ENCODE peak calls at places on chromosomes 13 and 19, in seven cellular contexts. One of them, this sample, is unnamed.

GRCh38 chr19:38183227-38183914 is 40.7 kb downstream of the DPF1 start:
- DNase-seq in right cardiac atrium: peak; percentile 81
- DNase-seq in small intestine: no peak
- DNase-seq in OCI-LY7: no peak
- DNase-seq in HS-5: no peak
- DNase-seq in heart right ventricle: peak; percentile 65
- DNase-seq in mesothelial cell of epicardium: peak; percentile 47
- DNase-seq in this sample: no peak

GRCh38 chr19:41327499-41328156 is 17.7 kb downstream of the CCDC97 start:
- DNase-seq in right cardiac atrium: peak; percentile 91
- DNase-seq in small intestine: peak; percentile 80
- DNase-seq in OCI-LY7: peak; percentile 80
- DNase-seq in HS-5: no peak
- DNase-seq in heart right ventricle: peak; percentile 79
- DNase-seq in mesothelial cell of epicardium: no peak
- DNase-seq in this sample: peak; percentile 89

GRCh38 chr13:79782541-79783216 is 301.7 kb downstream of the NDFIP2 start:
- DNase-seq in right cardiac atrium: peak; percentile 84
- DNase-seq in small intestine: no peak
- DNase-seq in OCI-LY7: no peak
- DNase-seq in HS-5: no peak
- DNase-seq in heart right ventricle: peak; percentile 62
- DNase-seq in mesothelial cell of epicardium: no peak
- DNase-seq in this sample: peak; percentile 15

GRCh38 chr19:29587059-29587458 is 19.0 kb upstream of the POP4 start:
- DNase-seq in right cardiac atrium: no peak
- DNase-seq in small intestine: no peak
- DNase-seq in OCI-LY7: no peak
- DNase-seq in HS-5: no peak
- DNase-seq in heart right ventricle: no peak
- DNase-seq in mesothelial cell of epicardium: no peak
- DNase-seq in this sample: no peak

GRCh38 chr13:50126378-50127016 is 111.3 kb downstream of the KCNRG start:
- DNase-seq in right cardiac atrium: peak; percentile 49
- DNase-seq in small intestine: no peak
- DNase-seq in OCI-LY7: peak; percentile 59
- DNase-seq in HS-5: no peak
- DNase-seq in heart right ventricle: no peak
- DNase-seq in mesothelial cell of epicardium: no peak
- DNase-seq in this sample: peak; percentile 69

GRCh38 chr19:45766293-45766918 is 2.6 kb downstream of the SIX5 start:
- DNase-seq in right cardiac atrium: peak; percentile 62
- DNase-seq in small intestine: no peak
- DNase-seq in OCI-LY7: no peak
- DNase-seq in HS-5: no peak
- DNase-seq in heart right ventricle: peak; percentile 35
- DNase-seq in mesothelial cell of epicardium: no peak
- DNase-seq in this sample: no peak

GRCh38 chr13:27005556-27005955 is 166.1 kb downstream of the USP12 start:
- DNase-seq in right cardiac atrium: no peak
- DNase-seq in small intestine: no peak
- DNase-seq in OCI-LY7: no peak
- DNase-seq in HS-5: no peak
- DNase-seq in heart right ventricle: no peak
- DNase-seq in mesothelial cell of epicardium: no peak
- DNase-seq in this sample: no peak

GRCh38 chr19:13526552-13526951 is 20.3 kb upstream of the CACNA1A start:
- DNase-seq in right cardiac atrium: no peak
- DNase-seq in small intestine: peak; percentile 7
- DNase-seq in OCI-LY7: peak; percentile 9
- DNase-seq in HS-5: no peak
- DNase-seq in heart right ventricle: no peak
- DNase-seq in mesothelial cell of epicardium: no peak
- DNase-seq in this sample: peak; percentile 15

GRCh38 chr13:45046445-45046844 is 57.1 kb downstream of the GPALPP1 start:
- DNase-seq in right cardiac atrium: no peak
- DNase-seq in small intestine: no peak
- DNase-seq in OCI-LY7: no peak
- DNase-seq in HS-5: no peak
- DNase-seq in heart right ventricle: no peak
- DNase-seq in mesothelial cell of epicardium: no peak
- DNase-seq in this sample: no peak

GRCh38 chr19:42286349-42287016 is 15.4 kb upstream of the PRR19 start:
- DNase-seq in right cardiac atrium: peak; percentile 84
- DNase-seq in small intestine: no peak
- DNase-seq in OCI-LY7: peak; percentile 79
- DNase-seq in HS-5: no peak
- DNase-seq in heart right ventricle: peak; percentile 57
- DNase-seq in mesothelial cell of epicardium: no peak
- DNase-seq in this sample: peak; percentile 16

GRCh38 chr13:49410477-49410876 is 33.4 kb downstream of the CAB39L start:
- DNase-seq in right cardiac atrium: no peak
- DNase-seq in small intestine: no peak
- DNase-seq in OCI-LY7: no peak
- DNase-seq in HS-5: no peak
- DNase-seq in heart right ventricle: no peak
- DNase-seq in mesothelial cell of epicardium: no peak
- DNase-seq in this sample: no peak

GRCh38 chr13:110471156-110471832 is 90.2 kb downstream of the RAB20 start:
- DNase-seq in right cardiac atrium: no peak
- DNase-seq in small intestine: no peak
- DNase-seq in OCI-LY7: no peak
- DNase-seq in HS-5: no peak
- DNase-seq in heart right ventricle: no peak
- DNase-seq in mesothelial cell of epicardium: no peak
- DNase-seq in this sample: peak; percentile 50

GRCh38 chr19:13169769-13170168 is 19.6 kb downstream of the IER2 start:
- DNase-seq in right cardiac atrium: no peak
- DNase-seq in small intestine: peak; percentile 62
- DNase-seq in OCI-LY7: no peak
- DNase-seq in HS-5: no peak
- DNase-seq in heart right ventricle: no peak
- DNase-seq in mesothelial cell of epicardium: no peak
- DNase-seq in this sample: no peak

GRCh38 chr13:94859812-94860210 is 147.5 kb upstream of the SOX21 start:
- DNase-seq in right cardiac atrium: no peak
- DNase-seq in small intestine: no peak
- DNase-seq in OCI-LY7: no peak
- DNase-seq in HS-5: no peak
- DNase-seq in heart right ventricle: no peak
- DNase-seq in mesothelial cell of epicardium: no peak
- DNase-seq in this sample: no peak

GRCh38 chr19:38945562-38946228 is 15.0 kb downstream of the MRPS12 start:
- DNase-seq in right cardiac atrium: no peak
- DNase-seq in small intestine: no peak
- DNase-seq in OCI-LY7: no peak
- DNase-seq in HS-5: no peak
- DNase-seq in heart right ventricle: no peak
- DNase-seq in mesothelial cell of epicardium: no peak
- DNase-seq in this sample: no peak

GRCh38 chr19:13100031-13100588 is 2.5 kb downstream of the LYL1 start:
- DNase-seq in right cardiac atrium: peak; percentile 49
- DNase-seq in small intestine: no peak
- DNase-seq in OCI-LY7: peak; percentile 35
- DNase-seq in HS-5: no peak
- DNase-seq in heart right ventricle: no peak
- DNase-seq in mesothelial cell of epicardium: no peak
- DNase-seq in this sample: peak; percentile 88

GRCh38 chr19:8578642-8579265 is 1.5 kb upstream of the MYO1F start:
- DNase-seq in right cardiac atrium: peak; percentile 92
- DNase-seq in small intestine: peak; percentile 69
- DNase-seq in OCI-LY7: peak; percentile 75
- DNase-seq in HS-5: no peak
- DNase-seq in heart right ventricle: peak; percentile 77
- DNase-seq in mesothelial cell of epicardium: peak; percentile 63
- DNase-seq in this sample: peak; percentile 76

GRCh38 chr13:79212064-79212619 is 193.9 kb downstream of the RBM26 start:
- DNase-seq in right cardiac atrium: no peak
- DNase-seq in small intestine: no peak
- DNase-seq in OCI-LY7: no peak
- DNase-seq in HS-5: no peak
- DNase-seq in heart right ventricle: no peak
- DNase-seq in mesothelial cell of epicardium: no peak
- DNase-seq in this sample: no peak

GRCh38 chr19:32638625-32639024 is 36.4 kb downstream of the ANKRD27 start:
- DNase-seq in right cardiac atrium: no peak
- DNase-seq in small intestine: no peak
- DNase-seq in OCI-LY7: no peak
- DNase-seq in HS-5: no peak
- DNase-seq in heart right ventricle: no peak
- DNase-seq in mesothelial cell of epicardium: no peak
- DNase-seq in this sample: no peak

GRCh38 chr19:43574424-43575155 is 737 bp downstream of the XRCC1 start:
- DNase-seq in right cardiac atrium: no peak
- DNase-seq in small intestine: no peak
- DNase-seq in OCI-LY7: no peak
- DNase-seq in HS-5: no peak
- DNase-seq in heart right ventricle: no peak
- DNase-seq in mesothelial cell of epicardium: no peak
- DNase-seq in this sample: no peak

GRCh38 chr13:20305587-20305986 is 73.5 kb upstream of the GJB6 start:
- DNase-seq in right cardiac atrium: no peak
- DNase-seq in small intestine: no peak
- DNase-seq in OCI-LY7: peak; percentile 2
- DNase-seq in HS-5: no peak
- DNase-seq in heart right ventricle: no peak
- DNase-seq in mesothelial cell of epicardium: no peak
- DNase-seq in this sample: no peak

GRCh38 chr19:36113895-36114762 is 546 bp downstream of the POLR2I start:
- DNase-seq in right cardiac atrium: no peak
- DNase-seq in small intestine: peak; percentile 33
- DNase-seq in OCI-LY7: peak; percentile 38
- DNase-seq in HS-5: no peak
- DNase-seq in heart right ventricle: no peak
- DNase-seq in mesothelial cell of epicardium: no peak
- DNase-seq in this sample: no peak

GRCh38 chr19:54475706-54476105 is 2.6 kb upstream of the CDC42EP5 start:
- DNase-seq in right cardiac atrium: peak; percentile 58
- DNase-seq in small intestine: no peak
- DNase-seq in OCI-LY7: no peak
- DNase-seq in HS-5: no peak
- DNase-seq in heart right ventricle: no peak
- DNase-seq in mesothelial cell of epicardium: no peak
- DNase-seq in this sample: no peak

GRCh38 chr19:6740589-6741348 is 1.3 kb downstream of the TRIP10 start:
- DNase-seq in right cardiac atrium: peak; percentile 90
- DNase-seq in small intestine: peak; percentile 30
- DNase-seq in OCI-LY7: peak; percentile 64
- DNase-seq in HS-5: no peak
- DNase-seq in heart right ventricle: peak; percentile 73
- DNase-seq in mesothelial cell of epicardium: no peak
- DNase-seq in this sample: peak; percentile 49

GRCh38 chr13:44352202-44352601 is 21.4 kb upstream of the SERP2 start:
- DNase-seq in right cardiac atrium: no peak
- DNase-seq in small intestine: no peak
- DNase-seq in OCI-LY7: no peak
- DNase-seq in HS-5: no peak
- DNase-seq in heart right ventricle: no peak
- DNase-seq in mesothelial cell of epicardium: no peak
- DNase-seq in this sample: no peak

GRCh38 chr19:46732966-46733692 is 12.7 kb upstream of the FKRP start:
- DNase-seq in right cardiac atrium: peak; percentile 77
- DNase-seq in small intestine: no peak
- DNase-seq in OCI-LY7: no peak
- DNase-seq in HS-5: no peak
- DNase-seq in heart right ventricle: no peak
- DNase-seq in mesothelial cell of epicardium: no peak
- DNase-seq in this sample: peak; percentile 99

GRCh38 chr13:23081246-23081645 is 99.5 kb upstream of the SGCG start:
- DNase-seq in right cardiac atrium: no peak
- DNase-seq in small intestine: no peak
- DNase-seq in OCI-LY7: no peak
- DNase-seq in HS-5: peak; percentile 4
- DNase-seq in heart right ventricle: no peak
- DNase-seq in mesothelial cell of epicardium: no peak
- DNase-seq in this sample: no peak

GRCh38 chr13:64453831-64454230 is 2776.3 kb downstream of the PCDH9 start:
- DNase-seq in right cardiac atrium: peak; percentile 26
- DNase-seq in small intestine: no peak
- DNase-seq in OCI-LY7: no peak
- DNase-seq in HS-5: no peak
- DNase-seq in heart right ventricle: no peak
- DNase-seq in mesothelial cell of epicardium: no peak
- DNase-seq in this sample: no peak

GRCh38 chr19:14361824-14362223 is 19.4 kb upstream of the ADGRE5 start:
- DNase-seq in right cardiac atrium: no peak
- DNase-seq in small intestine: no peak
- DNase-seq in OCI-LY7: peak; percentile 57
- DNase-seq in HS-5: no peak
- DNase-seq in heart right ventricle: no peak
- DNase-seq in mesothelial cell of epicardium: no peak
- DNase-seq in this sample: peak; percentile 60

GRCh38 chr19:11587302-11587972 is 9.8 kb upstream of the ZNF627 start:
- DNase-seq in right cardiac atrium: peak; percentile 90
- DNase-seq in small intestine: peak; percentile 64
- DNase-seq in OCI-LY7: peak; percentile 91
- DNase-seq in HS-5: peak; percentile 47
- DNase-seq in heart right ventricle: peak; percentile 74
- DNase-seq in mesothelial cell of epicardium: peak; percentile 42
- DNase-seq in this sample: peak; percentile 71

GRCh38 chr19:19342086-19343015 is 21.7 kb downstream of the MAU2 start:
- DNase-seq in right cardiac atrium: peak; percentile 85
- DNase-seq in small intestine: peak; percentile 71
- DNase-seq in OCI-LY7: peak; percentile 57
- DNase-seq in HS-5: no peak
- DNase-seq in heart right ventricle: peak; percentile 64
- DNase-seq in mesothelial cell of epicardium: peak; percentile 43
- DNase-seq in this sample: peak; percentile 20